ENCODE peak calls at places on chromosomes 3 and 15, in six cellular contexts. One of them, this sample, is unnamed.
A peak's percentile ranks its signal among the peaks of the same experiment; 100 is the strongest.

GRCh38 chr3:125006190-125006855 is 49.5 kb downstream of the HEG1 start:
- DNase-seq in anterior cingulate cortex: no peak
- DNase-seq in activated CD4-positive, alpha-beta T cell treated with anti-CD3 and anti-CD28 coated beads, Interleukin-2, amount 50 U/mL, for 24 hours: no peak
- DNase-seq in ovary: no peak
- DNase-seq in posterior cingulate gyrus: no peak
- DNase-seq in SJSA1: no peak
- DNase-seq in this sample: no peak

GRCh38 chr3:141426404-141427034 is 58.2 kb downstream of the ZBTB38 start:
- DNase-seq in anterior cingulate cortex: no peak
- DNase-seq in posterior cingulate gyrus: peak; percentile 51
- DNase-seq in activated CD4-positive, alpha-beta T cell treated with anti-CD3 and anti-CD28 coated beads, Interleukin-2, amount 50 U/mL, for 24 hours: no peak
- DNase-seq in SJSA1: no peak
- DNase-seq in ovary: peak; percentile 89
- DNase-seq in this sample: peak; percentile 82

GRCh38 chr15:50251638-50252182 is 13.8 kb downstream of the HDC start:
- DNase-seq in anterior cingulate cortex: no peak
- DNase-seq in posterior cingulate gyrus: no peak
- DNase-seq in activated CD4-positive, alpha-beta T cell treated with anti-CD3 and anti-CD28 coated beads, Interleukin-2, amount 50 U/mL, for 24 hours: no peak
- DNase-seq in SJSA1: peak; percentile 13
- DNase-seq in ovary: no peak
- DNase-seq in this sample: peak; percentile 23

GRCh38 chr15:85289677-85290365 is 90.6 kb upstream of the AKAP13 start:
- DNase-seq in ovary: no peak
- DNase-seq in activated CD4-positive, alpha-beta T cell treated with anti-CD3 and anti-CD28 coated beads, Interleukin-2, amount 50 U/mL, for 24 hours: no peak
- DNase-seq in posterior cingulate gyrus: no peak
- DNase-seq in anterior cingulate cortex: no peak
- DNase-seq in SJSA1: peak; percentile 52
- DNase-seq in this sample: peak; percentile 59

GRCh38 chr3:109382573-109382972 is 45.2 kb upstream of the DPPA4 start:
- DNase-seq in anterior cingulate cortex: no peak
- DNase-seq in activated CD4-positive, alpha-beta T cell treated with anti-CD3 and anti-CD28 coated beads, Interleukin-2, amount 50 U/mL, for 24 hours: no peak
- DNase-seq in ovary: no peak
- DNase-seq in posterior cingulate gyrus: no peak
- DNase-seq in SJSA1: no peak
- DNase-seq in this sample: no peak

GRCh38 chr15:51093865-51094605 is 671 bp downstream of the TNFAIP8L3 start:
- DNase-seq in ovary: peak; percentile 59
- DNase-seq in SJSA1: no peak
- DNase-seq in posterior cingulate gyrus: no peak
- DNase-seq in activated CD4-positive, alpha-beta T cell treated with anti-CD3 and anti-CD28 coated beads, Interleukin-2, amount 50 U/mL, for 24 hours: no peak
- DNase-seq in anterior cingulate cortex: no peak
- DNase-seq in this sample: no peak

GRCh38 chr15:45023659-45024320 is 795 bp downstream of the SORD start:
- DNase-seq in activated CD4-positive, alpha-beta T cell treated with anti-CD3 and anti-CD28 coated beads, Interleukin-2, amount 50 U/mL, for 24 hours: no peak
- DNase-seq in anterior cingulate cortex: no peak
- DNase-seq in posterior cingulate gyrus: no peak
- DNase-seq in SJSA1: no peak
- DNase-seq in ovary: no peak
- DNase-seq in this sample: peak; percentile 19

GRCh38 chr15:63504247-63504978 is at the start of gene USP3:
- DNase-seq in anterior cingulate cortex: peak; percentile 61
- DNase-seq in posterior cingulate gyrus: peak; percentile 85
- DNase-seq in ovary: peak; percentile 92
- DNase-seq in SJSA1: peak; percentile 94
- DNase-seq in activated CD4-positive, alpha-beta T cell treated with anti-CD3 and anti-CD28 coated beads, Interleukin-2, amount 50 U/mL, for 24 hours: peak; percentile 91
- DNase-seq in this sample: peak; percentile 95

GRCh38 chr3:114650808-114651207 is 357.0 kb downstream of the TIGIT start:
- DNase-seq in SJSA1: no peak
- DNase-seq in activated CD4-positive, alpha-beta T cell treated with anti-CD3 and anti-CD28 coated beads, Interleukin-2, amount 50 U/mL, for 24 hours: no peak
- DNase-seq in posterior cingulate gyrus: no peak
- DNase-seq in anterior cingulate cortex: no peak
- DNase-seq in ovary: no peak
- DNase-seq in this sample: peak; percentile 59

GRCh38 chr15:100787567-100787941 is 92.1 kb upstream of the ALDH1A3 start:
- DNase-seq in posterior cingulate gyrus: no peak
- DNase-seq in activated CD4-positive, alpha-beta T cell treated with anti-CD3 and anti-CD28 coated beads, Interleukin-2, amount 50 U/mL, for 24 hours: no peak
- DNase-seq in SJSA1: peak; percentile 30
- DNase-seq in anterior cingulate cortex: no peak
- DNase-seq in ovary: no peak
- DNase-seq in this sample: no peak

GRCh38 chr15:73273181-73274002 is 95.4 kb downstream of the HCN4 start:
- DNase-seq in posterior cingulate gyrus: no peak
- DNase-seq in anterior cingulate cortex: no peak
- DNase-seq in activated CD4-positive, alpha-beta T cell treated with anti-CD3 and anti-CD28 coated beads, Interleukin-2, amount 50 U/mL, for 24 hours: peak; percentile 37
- DNase-seq in ovary: peak; percentile 39
- DNase-seq in SJSA1: peak; percentile 59
- DNase-seq in this sample: peak; percentile 51

GRCh38 chr15:61157933-61158332 is 71.2 kb downstream of the RORA start:
- DNase-seq in posterior cingulate gyrus: no peak
- DNase-seq in SJSA1: no peak
- DNase-seq in ovary: no peak
- DNase-seq in anterior cingulate cortex: no peak
- DNase-seq in activated CD4-positive, alpha-beta T cell treated with anti-CD3 and anti-CD28 coated beads, Interleukin-2, amount 50 U/mL, for 24 hours: no peak
- DNase-seq in this sample: no peak

GRCh38 chr15:59260090-59260489 is 53.4 kb downstream of the LDHAL6B start:
- DNase-seq in posterior cingulate gyrus: peak; percentile 62
- DNase-seq in SJSA1: no peak
- DNase-seq in ovary: no peak
- DNase-seq in activated CD4-positive, alpha-beta T cell treated with anti-CD3 and anti-CD28 coated beads, Interleukin-2, amount 50 U/mL, for 24 hours: no peak
- DNase-seq in anterior cingulate cortex: peak; percentile 26
- DNase-seq in this sample: no peak

GRCh38 chr3:196941846-196942225 is 492 bp downstream of the NCBP2 start:
- DNase-seq in ovary: no peak
- DNase-seq in SJSA1: peak; percentile 55
- DNase-seq in anterior cingulate cortex: no peak
- DNase-seq in activated CD4-positive, alpha-beta T cell treated with anti-CD3 and anti-CD28 coated beads, Interleukin-2, amount 50 U/mL, for 24 hours: peak; percentile 52
- DNase-seq in posterior cingulate gyrus: peak; percentile 59
- DNase-seq in this sample: peak; percentile 52

GRCh38 chr3:12809435-12809834 is 13.0 kb downstream of the CAND2 start:
- DNase-seq in activated CD4-positive, alpha-beta T cell treated with anti-CD3 and anti-CD28 coated beads, Interleukin-2, amount 50 U/mL, for 24 hours: no peak
- DNase-seq in SJSA1: no peak
- DNase-seq in anterior cingulate cortex: no peak
- DNase-seq in ovary: no peak
- DNase-seq in posterior cingulate gyrus: no peak
- DNase-seq in this sample: no peak

GRCh38 chr3:18807593-18807992 is 340.7 kb upstream of the KCNH8 start:
- DNase-seq in anterior cingulate cortex: no peak
- DNase-seq in SJSA1: no peak
- DNase-seq in activated CD4-positive, alpha-beta T cell treated with anti-CD3 and anti-CD28 coated beads, Interleukin-2, amount 50 U/mL, for 24 hours: no peak
- DNase-seq in ovary: no peak
- DNase-seq in posterior cingulate gyrus: no peak
- DNase-seq in this sample: no peak

GRCh38 chr3:25906132-25906906 is 116.4 kb downstream of the OXSM start:
- DNase-seq in SJSA1: no peak
- DNase-seq in activated CD4-positive, alpha-beta T cell treated with anti-CD3 and anti-CD28 coated beads, Interleukin-2, amount 50 U/mL, for 24 hours: no peak
- DNase-seq in anterior cingulate cortex: no peak
- DNase-seq in ovary: no peak
- DNase-seq in posterior cingulate gyrus: no peak
- DNase-seq in this sample: no peak

GRCh38 chr3:194976049-194976451 is 290.4 kb downstream of the FAM43A start:
- DNase-seq in ovary: no peak
- DNase-seq in anterior cingulate cortex: no peak
- DNase-seq in SJSA1: peak; percentile 13
- DNase-seq in posterior cingulate gyrus: no peak
- DNase-seq in activated CD4-positive, alpha-beta T cell treated with anti-CD3 and anti-CD28 coated beads, Interleukin-2, amount 50 U/mL, for 24 hours: no peak
- DNase-seq in this sample: no peak